ENCODE peak calls at places on chromosomes 16 and 17, in eight cellular contexts. I is ascending aorta, T is H1, V is lung, C is body of pancreas, Z is heart right ventricle, K is prostate gland, F is colonic mucosa. Y is an unnamed sample.
A peak's percentile ranks its signal among the peaks of the same experiment; 100 is the strongest.

GRCh38 chr17:61400058-61400785 is 579 bp downstream of the TBX2 start:
- DNase-seq in I (no peak), T (no peak), V (no peak), C (no peak), Z (no peak), K (no peak), F (no peak), Y (peak; percentile 50)

GRCh38 chr17:55577011-55577586 is 65.8 kb upstream of the SMIM36 start:
- DNase-seq in I (no peak), T (no peak), V (no peak), C (no peak), Z (peak; percentile 30), K (no peak), F (peak; percentile 29), Y (peak; percentile 89)

GRCh38 chr17:4833941-4834501 is 881 bp downstream of the MINK1 start:
- DNase-seq in I (no peak), T (no peak), V (no peak), C (peak; percentile 17), Z (peak; percentile 38), K (no peak), F (peak; percentile 60), Y (peak; percentile 65)

GRCh38 chr16:84864266-84864955 is 44.6 kb downstream of the CRISPLD2 start:
- DNase-seq in I (no peak), T (no peak), V (no peak), C (no peak), Z (no peak), K (no peak), F (no peak), Y (no peak)

GRCh38 chr16:86198201-86199118 is 299.5 kb downstream of the IRF8 start:
- DNase-seq in I (no peak), T (no peak), V (no peak), C (no peak), Z (no peak), K (no peak), F (no peak), Y (peak; percentile 72)

GRCh38 chr16:20944861-20945390 is 44.4 kb downstream of the LYRM1 start:
- DNase-seq in I (no peak), T (no peak), V (no peak), C (no peak), Z (no peak), K (no peak), F (no peak), Y (no peak)

GRCh38 chr16:15396948-15397594 is 1.5 kb downstream of the MPV17L start:
- DNase-seq in I (no peak), T (no peak), V (no peak), C (peak; percentile 46), Z (no peak), K (no peak), F (no peak), Y (no peak)

GRCh38 chr17:38584350-38584925 is 21.3 kb downstream of the SRCIN1 start:
- DNase-seq in I (no peak), T (no peak), V (peak; percentile 55), C (peak; percentile 72), Z (no peak), K (peak; percentile 56), F (peak; percentile 63), Y (peak; percentile 40)

GRCh38 chr17:72953621-72954020 is 138.9 kb downstream of the SLC39A11 start:
- DNase-seq in I (no peak), T (no peak), V (no peak), C (no peak), Z (no peak), K (no peak), F (no peak), Y (no peak)

GRCh38 chr16:19882186-19882585 is 2.5 kb downstream of the GPRC5B start:
- DNase-seq in I (no peak), T (peak; percentile 47), V (no peak), C (no peak), Z (no peak), K (no peak), F (no peak), Y (no peak)

GRCh38 chr16:17803625-17804410 is 333.1 kb upstream of the XYLT1 start:
- DNase-seq in I (no peak), T (no peak), V (no peak), C (no peak), Z (no peak), K (no peak), F (no peak), Y (peak; percentile 41)

GRCh38 chr17:1047177-1047885 is 50.4 kb downstream of the TIMM22 start:
- DNase-seq in I (no peak), T (no peak), V (no peak), C (no peak), Z (peak; percentile 72), K (no peak), F (no peak), Y (no peak)

GRCh38 chr16:71262391-71262790 is 26.8 kb downstream of the CMTR2 start:
- DNase-seq in I (no peak), T (no peak), V (no peak), C (no peak), Z (no peak), K (no peak), F (no peak), Y (no peak)

GRCh38 chr17:39952665-39953470 is 9.9 kb upstream of the GSDMA start:
- DNase-seq in I (peak; percentile 93), T (peak; percentile 100), V (peak; percentile 99), C (peak; percentile 99), Z (peak; percentile 99), K (peak; percentile 97), F (peak; percentile 100), Y (peak; percentile 40)

GRCh38 chr16:51569204-51569911 is 418.3 kb upstream of the SALL1 start:
- DNase-seq in I (no peak), T (no peak), V (no peak), C (no peak), Z (no peak), K (no peak), F (no peak), Y (no peak)

GRCh38 chr16:87344931-87345631 is 27.9 kb upstream of the C16orf95 start:
- DNase-seq in I (no peak), T (no peak), V (peak; percentile 61), C (no peak), Z (peak; percentile 48), K (no peak), F (peak; percentile 70), Y (peak; percentile 55)

GRCh38 chr16:77863250-77863649 is 74.9 kb downstream of the VAT1L start:
- DNase-seq in I (no peak), T (no peak), V (no peak), C (no peak), Z (peak; percentile 49), K (no peak), F (peak; percentile 92), Y (no peak)

GRCh38 chr17:2297023-2297422 is 6.6 kb downstream of the SMG6 start:
- DNase-seq in I (no peak), T (no peak), V (no peak), C (no peak), Z (no peak), K (no peak), F (no peak), Y (no peak)

GRCh38 chr17:58710948-58711552 is 18.6 kb downstream of the RAD51C start:
- DNase-seq in I (no peak), T (no peak), V (peak; percentile 35), C (peak; percentile 40), Z (peak; percentile 21), K (peak; percentile 44), F (peak; percentile 42), Y (peak; percentile 53)

GRCh38 chr17:49880291-49881053 is 32.6 kb upstream of the TAC4 start:
- DNase-seq in I (no peak), T (peak; percentile 85), V (peak; percentile 81), C (peak; percentile 78), Z (peak; percentile 61), K (peak; percentile 58), F (peak; percentile 57), Y (peak; percentile 77)

GRCh38 chr16:11557811-11558210 is 28.9 kb downstream of the LITAF start:
- DNase-seq in I (no peak), T (no peak), V (no peak), C (no peak), Z (peak; percentile 32), K (peak; percentile 17), F (no peak), Y (no peak)

DNA sequence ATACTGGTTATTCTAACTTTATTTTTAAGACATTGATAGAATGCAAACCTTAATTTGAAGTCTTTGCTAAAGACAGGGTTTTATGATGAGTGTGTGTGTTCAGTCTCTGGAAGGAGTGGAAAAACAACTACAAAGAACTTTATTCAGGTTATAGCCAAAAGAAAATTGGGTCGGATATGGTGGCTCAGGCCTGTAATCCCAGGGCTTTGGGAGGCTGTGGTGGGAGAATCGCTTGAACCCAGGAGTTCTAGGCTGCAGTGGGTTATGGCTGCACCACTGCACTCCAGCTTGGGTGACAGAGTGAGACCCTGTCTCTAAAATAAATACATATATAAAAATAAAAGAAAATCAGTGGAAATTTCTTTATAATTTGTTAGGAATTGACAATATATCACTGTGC is 581.5 kb upstream of the CA10 start:
- DNase-seq in I (no peak), T (no peak), V (no peak), C (no peak), Z (no peak), K (no peak), F (no peak), Y (no peak)
- H3K9me3 ChIP-seq in I (no peaks in the 10 kb centered on the region), T (no peaks in the 10 kb centered on the region), V (no peaks in the 10 kb centered on the region), C (no peaks in the 10 kb centered on the region), Z (no peaks in the 10 kb centered on the region), K (no peaks in the 10 kb centered on the region), F (no peaks in the 10 kb centered on the region), Y (no peaks in the 10 kb centered on the region)

GRCh38 chr17:41779954-41780353 is 6.6 kb downstream of the JUP start:
- DNase-seq in I (no peak), T (no peak), V (no peak), C (no peak), Z (no peak), K (no peak), F (no peak), Y (no peak)
- H3K4me1 ChIP-seq in I (peaks cover 15% of the 10 kb centered on the region), T (no peaks in the 10 kb centered on the region), V (peaks cover 53% of the 10 kb centered on the region), C (peaks cover 76% of the 10 kb centered on the region), Z (peaks cover 100% of the 10 kb centered on the region), K (peaks cover 45% of the 10 kb centered on the region), F (peaks cover 35% of the 10 kb centered on the region), Y (peaks cover 38% of the 10 kb centered on the region)

GRCh38 chr17:56948491-56948890 is 12.4 kb downstream of the COIL start:
- DNase-seq in I (no peak), T (no peak), V (no peak), C (no peak), Z (no peak), K (no peak), F (no peak), Y (no peak)
- H3K36me3 ChIP-seq in I (peaks cover 40% of the 10 kb centered on the region), T (peaks cover 25% of the 10 kb centered on the region), V (peaks cover 17% of the 10 kb centered on the region), C (peaks cover 17% of the 10 kb centered on the region), Z (no peaks in the 10 kb centered on the region), K (no peaks in the 10 kb centered on the region), F (peaks cover 6% of the 10 kb centered on the region), Y (peaks cover 82% of the 10 kb centered on the region)

GRCh38 chr17:17239832-17240231 is 2.9 kb upstream of the FLCN start:
- DNase-seq in I (no peak), T (no peak), V (no peak), C (no peak), Z (no peak), K (no peak), F (no peak), Y (no peak)

GRCh38 chr17:17235212-17236174 is 1.5 kb downstream of the FLCN start:
- DNase-seq in I (no peak), T (no peak), V (peak; percentile 45), C (peak; percentile 39), Z (no peak), K (no peak), F (no peak), Y (no peak)

GRCh38 chr17:17237026-17237799 is at the start of gene FLCN:
- DNase-seq in I (peak; percentile 50), T (no peak), V (peak; percentile 92), C (peak; percentile 88), Z (peak; percentile 92), K (peak; percentile 87), F (peak; percentile 91), Y (peak; percentile 97)

GRCh38 chr17:17232303-17232621 is 4.7 kb downstream of the FLCN start:
- DNase-seq in I (no peak), T (no peak), V (no peak), C (no peak), Z (no peak), K (no peak), F (no peak), Y (no peak)

GRCh38 chr17:17236295-17237025 is 508 bp downstream of the FLCN start:
- DNase-seq in I (no peak), T (no peak), V (no peak), C (no peak), Z (no peak), K (no peak), F (peak; percentile 46), Y (peak; percentile 39)
- H3K9me3 ChIP-seq in I (no peaks in the 10 kb centered on the region), T (no peaks in the 10 kb centered on the region), V (no peaks in the 10 kb centered on the region), C (no peaks in the 10 kb centered on the region), Z (no peaks in the 10 kb centered on the region), K (no peaks in the 10 kb centered on the region), F (no peaks in the 10 kb centered on the region), Y (no peaks in the 10 kb centered on the region)

Y was measured in SJSA1.